ENCODE peak calls at places on chromosomes 4 and X, in eight cellular contexts. One of them, this sample, is unnamed.

GRCh38 chrX:140815868-140816267 is 106.3 kb downstream of the LINC00632 start:
- DNase-seq in uterus: no peak
- DNase-seq in A549: no peak
- DNase-seq in body of pancreas: no peak
- DNase-seq in HCT116: no peak
- DNase-seq in heart left ventricle: no peak
- DNase-seq in IMR-90: peak
- DNase-seq in spleen: no peak
- DNase-seq in this sample: no peak

GRCh38 chr4:40325406-40326019 is 9.6 kb upstream of the CHRNA9 start:
- DNase-seq in body of pancreas: peak
- DNase-seq in spleen: no peak
- DNase-seq in A549: peak
- DNase-seq in IMR-90: peak
- DNase-seq in uterus: peak
- DNase-seq in HCT116: peak
- DNase-seq in heart left ventricle: no peak
- DNase-seq in this sample: no peak

GRCh38 chr4:80586716-80587115 is 251.2 kb downstream of the CFAP299 start:
- DNase-seq in IMR-90: no peak
- DNase-seq in spleen: no peak
- DNase-seq in heart left ventricle: no peak
- DNase-seq in A549: no peak
- DNase-seq in HCT116: no peak
- DNase-seq in uterus: no peak
- DNase-seq in body of pancreas: no peak
- DNase-seq in this sample: no peak

GRCh38 chrX:44903107-44903506 is 30.1 kb downstream of the KDM6A start:
- DNase-seq in body of pancreas: no peak
- DNase-seq in heart left ventricle: no peak
- DNase-seq in HCT116: peak
- DNase-seq in spleen: no peak
- DNase-seq in A549: peak
- DNase-seq in uterus: no peak
- DNase-seq in IMR-90: peak
- DNase-seq in this sample: no peak

GRCh38 chrX:758917-759316 is 128.3 kb downstream of the SHOX start:
- DNase-seq in A549: no peak
- DNase-seq in uterus: no peak
- DNase-seq in HCT116: no peak
- DNase-seq in IMR-90: no peak
- DNase-seq in body of pancreas: no peak
- DNase-seq in spleen: peak
- DNase-seq in heart left ventricle: no peak
- DNase-seq in this sample: no peak

GRCh38 chr4:89915937-89916336 is 21.3 kb downstream of the MMRN1 start:
- DNase-seq in heart left ventricle: no peak
- DNase-seq in uterus: no peak
- DNase-seq in A549: no peak
- DNase-seq in HCT116: no peak
- DNase-seq in body of pancreas: no peak
- DNase-seq in spleen: no peak
- DNase-seq in IMR-90: no peak
- DNase-seq in this sample: no peak

GRCh38 chr4:71389149-71389840 is 50.5 kb downstream of the SLC4A4 start:
- DNase-seq in A549: no peak
- DNase-seq in spleen: no peak
- DNase-seq in IMR-90: peak
- DNase-seq in heart left ventricle: peak
- DNase-seq in body of pancreas: peak
- DNase-seq in HCT116: no peak
- DNase-seq in uterus: no peak
- DNase-seq in this sample: peak

GRCh38 chrX:132809581-132809980 is 148.8 kb downstream of the HS6ST2 start:
- DNase-seq in spleen: no peak
- DNase-seq in A549: no peak
- DNase-seq in uterus: no peak
- DNase-seq in heart left ventricle: no peak
- DNase-seq in IMR-90: no peak
- DNase-seq in body of pancreas: no peak
- DNase-seq in HCT116: no peak
- DNase-seq in this sample: no peak

GRCh38 chrX:53086464-53086863 is 4.3 kb downstream of the TSPYL2 start:
- DNase-seq in A549: no peak
- DNase-seq in spleen: no peak
- DNase-seq in body of pancreas: peak
- DNase-seq in heart left ventricle: peak
- DNase-seq in HCT116: no peak
- DNase-seq in uterus: peak
- DNase-seq in IMR-90: no peak
- DNase-seq in this sample: peak

GRCh38 chrX:107119281-107119680 is 659 bp upstream of the RBM41 start:
- DNase-seq in A549: no peak
- DNase-seq in spleen: no peak
- DNase-seq in body of pancreas: no peak
- DNase-seq in uterus: no peak
- DNase-seq in IMR-90: no peak
- DNase-seq in HCT116: no peak
- DNase-seq in heart left ventricle: no peak
- DNase-seq in this sample: no peak

GRCh38 chr4:152935138-152935537 is 985 bp upstream of the FHDC1 start:
- DNase-seq in IMR-90: no peak
- DNase-seq in HCT116: peak
- DNase-seq in heart left ventricle: no peak
- DNase-seq in uterus: no peak
- DNase-seq in A549: peak
- DNase-seq in body of pancreas: peak
- DNase-seq in spleen: no peak
- DNase-seq in this sample: no peak

GRCh38 chrX:68832101-68832416 is 3.2 kb downstream of the EFNB1 start:
- DNase-seq in uterus: peak
- DNase-seq in body of pancreas: no peak
- DNase-seq in HCT116: no peak
- DNase-seq in A549: no peak
- DNase-seq in spleen: no peak
- DNase-seq in heart left ventricle: peak
- DNase-seq in IMR-90: peak
- DNase-seq in this sample: no peak

GRCh38 chr4:724131-724530 is 18.5 kb downstream of the PCGF3 start:
- DNase-seq in spleen: no peak
- DNase-seq in heart left ventricle: no peak
- DNase-seq in uterus: no peak
- DNase-seq in IMR-90: no peak
- DNase-seq in HCT116: no peak
- DNase-seq in A549: no peak
- DNase-seq in body of pancreas: no peak
- DNase-seq in this sample: no peak

GRCh38 chr4:109434007-109434792 is 585 bp downstream of the SEC24B start:
- DNase-seq in spleen: no peak
- DNase-seq in IMR-90: peak
- DNase-seq in A549: no peak
- DNase-seq in heart left ventricle: peak
- DNase-seq in uterus: peak
- DNase-seq in HCT116: no peak
- DNase-seq in body of pancreas: peak
- DNase-seq in this sample: peak

GRCh38 chrX:124887572-124887971 is 432.1 kb upstream of the TEX13C start:
- DNase-seq in HCT116: no peak
- DNase-seq in heart left ventricle: no peak
- DNase-seq in IMR-90: no peak
- DNase-seq in uterus: no peak
- DNase-seq in body of pancreas: no peak
- DNase-seq in spleen: no peak
- DNase-seq in A549: no peak
- DNase-seq in this sample: no peak

GRCh38 chrX:134171661-134172587 is 65.1 kb upstream of the CCDC160 start:
- DNase-seq in body of pancreas: peak
- DNase-seq in HCT116: no peak
- DNase-seq in A549: no peak
- DNase-seq in IMR-90: no peak
- DNase-seq in uterus: no peak
- DNase-seq in spleen: peak
- DNase-seq in heart left ventricle: peak
- DNase-seq in this sample: peak

GRCh38 chr4:113784497-113785254 is 23.1 kb upstream of the CAMK2D start:
- DNase-seq in A549: no peak
- DNase-seq in heart left ventricle: no peak
- DNase-seq in HCT116: peak
- DNase-seq in uterus: no peak
- DNase-seq in body of pancreas: no peak
- DNase-seq in spleen: no peak
- DNase-seq in IMR-90: peak
- DNase-seq in this sample: no peak

GRCh38 chr4:82706349-82707000 is 92.1 kb downstream of the SCD5 start:
- DNase-seq in heart left ventricle: no peak
- DNase-seq in spleen: no peak
- DNase-seq in IMR-90: no peak
- DNase-seq in HCT116: no peak
- DNase-seq in A549: no peak
- DNase-seq in body of pancreas: peak
- DNase-seq in uterus: no peak
- DNase-seq in this sample: no peak

GRCh38 chr4:169723207-169723606 is 34.5 kb downstream of the HPF1 start:
- DNase-seq in heart left ventricle: no peak
- DNase-seq in HCT116: no peak
- DNase-seq in IMR-90: no peak
- DNase-seq in spleen: no peak
- DNase-seq in uterus: no peak
- DNase-seq in A549: no peak
- DNase-seq in body of pancreas: peak
- DNase-seq in this sample: no peak

DNA sequence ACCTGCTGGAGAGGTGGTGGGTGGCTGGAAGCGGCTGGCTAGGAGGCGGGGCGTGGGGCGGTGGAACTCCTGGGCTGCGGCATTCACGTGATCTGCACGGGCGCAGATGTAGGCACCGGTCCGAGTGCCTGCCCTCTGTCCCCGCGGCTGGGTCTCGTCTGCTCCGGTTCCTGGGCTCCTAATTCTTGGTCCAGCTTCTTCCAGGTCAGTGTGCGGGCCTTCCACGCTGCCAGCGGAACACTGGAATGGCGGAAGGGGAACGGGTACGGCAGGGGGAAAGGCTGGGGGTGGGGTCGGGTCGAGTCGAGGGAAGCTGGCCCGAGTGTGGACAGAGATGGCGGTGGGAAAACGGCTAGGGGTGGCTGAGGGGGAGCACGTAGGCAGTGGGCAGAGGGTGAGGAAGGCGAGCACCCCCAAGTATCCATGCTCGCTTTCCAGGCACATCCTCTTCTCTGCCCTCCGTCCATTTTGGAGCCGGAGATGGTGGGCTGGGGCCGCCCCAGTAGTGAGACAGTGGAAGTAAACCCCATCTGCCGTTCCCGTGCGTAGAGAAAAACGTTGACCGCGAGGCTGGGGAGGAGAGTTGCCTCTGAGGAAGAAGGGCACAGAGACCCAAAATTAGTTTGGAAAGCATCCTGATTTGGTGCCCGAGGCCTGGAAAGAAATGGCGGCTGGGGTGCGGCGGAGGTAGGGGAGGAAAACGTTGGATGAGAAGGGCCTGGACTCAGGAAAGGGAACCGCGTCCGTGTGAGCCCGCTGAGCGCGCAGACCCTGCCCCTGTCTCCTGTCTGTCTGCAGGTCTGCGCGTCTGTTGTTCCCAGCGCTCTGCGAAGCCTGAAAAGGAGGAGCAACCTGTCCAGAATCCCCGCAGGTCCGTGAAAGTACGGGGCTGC is at the start of gene TCEAL4:
- DNase-seq in spleen: peak
- DNase-seq in A549: peak
- DNase-seq in IMR-90: no peak
- DNase-seq in heart left ventricle: peak
- DNase-seq in body of pancreas: peak
- DNase-seq in uterus: peak
- DNase-seq in HCT116: no peak
- DNase-seq in this sample: peak
- H3K27ac ChIP-seq in spleen: peak
- H3K27ac ChIP-seq in A549: peak
- H3K27ac ChIP-seq in IMR-90: peak
- H3K27ac ChIP-seq in heart left ventricle: peak
- H3K27ac ChIP-seq in body of pancreas: peak
- H3K27ac ChIP-seq in uterus: peak
- H3K27ac ChIP-seq in HCT116: peak
- H3K27ac ChIP-seq in this sample: peak

DNA sequence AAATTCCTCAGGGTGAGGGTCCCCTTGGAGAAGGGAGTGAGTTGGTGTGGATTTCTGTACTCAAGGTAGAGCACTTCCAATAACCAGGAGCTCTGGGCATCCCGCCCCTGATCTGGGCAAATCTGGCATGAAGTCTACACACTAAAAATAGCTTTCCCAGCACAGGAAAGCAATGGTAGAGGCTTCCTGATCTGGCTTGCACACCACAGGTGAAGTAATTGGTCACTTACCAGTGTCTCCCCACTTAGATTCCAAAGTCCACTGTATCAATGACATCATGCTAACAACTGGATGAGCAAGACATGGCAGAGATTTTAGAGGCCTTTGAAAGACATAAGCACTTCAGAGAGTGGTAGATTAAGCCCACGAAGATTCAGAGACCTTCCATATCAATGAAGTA is 17.8 kb upstream of the IDS start:
- DNase-seq in body of pancreas: peak
- DNase-seq in spleen: no peak
- DNase-seq in HCT116: no peak
- DNase-seq in heart left ventricle: peak
- DNase-seq in uterus: no peak
- DNase-seq in A549: no peak
- DNase-seq in IMR-90: no peak
- DNase-seq in this sample: no peak
- TF ChIP-seq POLR2A in body of pancreas: no peak
- TF ChIP-seq POLR2A in spleen: no peak
- TF ChIP-seq POLR2A in HCT116: no peak
- TF ChIP-seq POLR2A in heart left ventricle: no peak
- TF ChIP-seq POLR2A in uterus: no peak
- TF ChIP-seq POLR2A in A549: no peak
- TF ChIP-seq POLR2A in IMR-90: no peak
- TF ChIP-seq POLR2A in this sample: no peak

DNA sequence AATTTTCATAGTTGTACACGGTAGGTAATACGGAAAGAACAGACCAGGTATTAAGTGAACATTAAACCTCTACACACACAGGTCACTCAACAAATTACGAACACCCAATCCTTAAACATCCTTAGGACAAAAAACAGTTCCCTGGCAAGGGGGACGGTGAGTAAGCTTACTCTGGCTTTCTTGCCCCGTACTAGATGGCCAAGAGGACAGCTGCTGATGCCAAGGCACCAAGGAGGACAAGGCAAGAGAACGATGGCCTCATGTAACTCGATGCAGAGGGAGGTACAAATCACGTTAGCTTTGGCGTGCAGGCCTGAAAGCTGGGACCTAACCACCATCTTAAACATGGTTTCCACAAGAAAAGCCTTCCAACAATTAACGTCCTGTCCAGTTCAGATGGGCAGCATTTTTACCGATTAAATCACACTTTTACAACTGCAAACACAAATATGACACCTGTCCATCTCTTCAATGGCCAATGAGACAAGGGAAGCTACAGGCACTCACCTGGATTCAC is 23.7 kb downstream of the FAT1 start:
- DNase-seq in HCT116: no peak
- DNase-seq in spleen: no peak
- DNase-seq in heart left ventricle: no peak
- DNase-seq in uterus: no peak
- DNase-seq in body of pancreas: no peak
- DNase-seq in IMR-90: no peak
- DNase-seq in A549: no peak
- DNase-seq in this sample: no peak
- H3K27ac ChIP-seq in HCT116: peak
- H3K27ac ChIP-seq in spleen: no peak
- H3K27ac ChIP-seq in heart left ventricle: peak
- H3K27ac ChIP-seq in uterus: no peak
- H3K27ac ChIP-seq in body of pancreas: peak
- H3K27ac ChIP-seq in IMR-90: peak
- H3K27ac ChIP-seq in A549: no peak
- H3K27ac ChIP-seq in this sample: peak

GRCh38 chrX:154349359-154349935 is 25.0 kb downstream of the FLNA start:
- DNase-seq in body of pancreas: no peak
- DNase-seq in HCT116: no peak
- DNase-seq in spleen: no peak
- DNase-seq in IMR-90: no peak
- DNase-seq in heart left ventricle: peak
- DNase-seq in A549: no peak
- DNase-seq in uterus: peak
- DNase-seq in this sample: no peak
- TF ChIP-seq POLR2A in body of pancreas: no peak
- TF ChIP-seq POLR2A in HCT116: no peak
- TF ChIP-seq POLR2A in spleen: no peak
- TF ChIP-seq POLR2A in IMR-90: no peak
- TF ChIP-seq POLR2A in heart left ventricle: no peak
- TF ChIP-seq POLR2A in A549: no peak
- TF ChIP-seq POLR2A in uterus: no peak
- TF ChIP-seq POLR2A in this sample: no peak